ENCODE peak calls at places on chromosomes 11 and 22, in nine cellular contexts. M is CD4-positive, alpha-beta T cell; Y is right lobe of liver; G is foreskin keratinocyte; L is pancreas; K is lower lobe of right lung; P is left lung; X is heart right ventricle; C is PC-3. Q is an unnamed sample. For H3K27me3, the result is how much of the 10 kb centered on the place peaks cover.

GRCh38 chr22:23520875-23521441 is 59.1 kb downstream of the IGLL1 start:
- ATAC-seq in Y (peak), C (no peak), L (no peak), K (peak), X (peak), M (no peak), P (peak), G (no peak), Q (no peak)

GRCh38 chr11:44983786-44984185 is 33.1 kb upstream of the TP53I11 start:
- ATAC-seq in L (no peak), M (no peak), X (no peak), P (no peak), Y (no peak), G (no peak), K (no peak), C (no peak), Q (no peak)

GRCh38 chr11:12686246-12687060 is 12.2 kb downstream of the TEAD1 start:
- ATAC-seq in L (no peak), X (no peak), Y (no peak), K (no peak), P (no peak), C (no peak), M (no peak), G (no peak), Q (no peak)

GRCh38 chr11:34654491-34655334 is 33.8 kb downstream of the EHF start:
- ATAC-seq in K (peak), M (no peak), G (no peak), C (peak), X (peak), P (peak), L (peak), Y (peak), Q (peak)

GRCh38 chr11:120178441-120179070 is 32.3 kb upstream of the OAF start:
- ATAC-seq in C (no peak), G (no peak), X (no peak), K (no peak), M (no peak), P (no peak), Y (no peak), L (no peak), Q (no peak)

GRCh38 chr11:19080579-19080993 is 20.1 kb upstream of the MRGPRX2 start:
- ATAC-seq in M (no peak), L (peak), P (peak), K (peak), C (peak), G (peak), Y (no peak), X (peak), Q (no peak)

GRCh38 chr11:115665345-115665901 is 161.2 kb upstream of the CADM1 start:
- ATAC-seq in C (no peak), M (no peak), Y (no peak), K (no peak), X (peak), P (no peak), L (no peak), G (no peak), Q (no peak)

GRCh38 chr22:38935023-38935422 is 22.4 kb upstream of the APOBEC3A start:
- ATAC-seq in L (peak), M (no peak), G (no peak), K (peak), X (peak), C (peak), Y (peak), P (peak), Q (no peak)

GRCh38 chr22:47083379-47083986 is 321.0 kb downstream of the TBC1D22A start:
- ATAC-seq in K (no peak), X (no peak), L (no peak), G (no peak), Y (no peak), M (no peak), P (no peak), C (no peak), Q (no peak)

GRCh38 chr22:35150163-35151107 is 84.5 kb downstream of the ISX start:
- ATAC-seq in G (peak), Y (peak), C (peak), X (peak), K (peak), P (peak), M (no peak), L (no peak), Q (no peak)

GRCh38 chr11:119461250-119461963 is 38.4 kb upstream of the THY1 start:
- ATAC-seq in P (peak), M (no peak), G (no peak), C (peak), X (no peak), Y (no peak), L (no peak), K (no peak), Q (no peak)

GRCh38 chr11:60867871-60868681 is 734 bp downstream of the ZP1 start:
- ATAC-seq in X (no peak), P (no peak), C (no peak), K (no peak), G (no peak), L (no peak), Y (no peak), M (no peak), Q (no peak)

GRCh38 chr22:22720724-22721261 is 76.4 kb downstream of the GGTLC2 start:
- ATAC-seq in L (no peak), Y (peak), G (peak), P (peak), X (peak), M (peak), C (no peak), K (peak), Q (peak)

GRCh38 chr22:50184004-50184461 is 1.7 kb upstream of the TRABD start:
- ATAC-seq in P (peak), K (peak), G (no peak), C (no peak), L (peak), X (peak), M (no peak), Y (peak), Q (peak)

GRCh38 chr11:11157201-11157600 is 195.8 kb downstream of the CSNK2A3 start:
- ATAC-seq in K (peak), X (peak), G (no peak), C (peak), P (peak), L (no peak), Y (peak), M (peak), Q (no peak)

GRCh38 chr11:46279393-46280099 is 2.1 kb downstream of the CREB3L1 start:
- ATAC-seq in Y (peak), L (no peak), M (no peak), K (no peak), P (no peak), X (peak), G (no peak), C (peak), Q (peak)

GRCh38 chr11:46107780-46108179 is 13.5 kb downstream of the PHF21A start:
- ATAC-seq in P (no peak), G (no peak), L (no peak), Y (no peak), C (no peak), K (no peak), M (no peak), X (no peak), Q (no peak)

GRCh38 chr11:134905513-134905912 is 493.5 kb upstream of the B3GAT1 start:
- ATAC-seq in M (no peak), Y (no peak), C (no peak), G (no peak), P (no peak), K (no peak), L (no peak), X (peak), Q (no peak)

GRCh38 chr11:72927380-72927779 is 113.2 kb downstream of the ATG16L2 start:
- ATAC-seq in C (no peak), X (peak), G (no peak), L (no peak), M (no peak), P (no peak), K (no peak), Y (no peak), Q (no peak)

GRCh38 chr11:117217685-117218084 is 14.2 kb downstream of the PCSK7 start:
- ATAC-seq in C (no peak), X (no peak), Y (no peak), K (no peak), M (no peak), L (no peak), P (no peak), G (no peak), Q (no peak)

GRCh38 chr11:76444384-76445121 is at the start of gene EMSY:
- ATAC-seq in Y (peak), X (peak), K (peak), L (peak), G (peak), C (peak), P (peak), M (peak), Q (peak)

GRCh38 chr11:76448506-76448905 is 3.7 kb downstream of the EMSY start:
- ATAC-seq in Y (no peak), L (no peak), K (no peak), G (no peak), M (no peak), X (no peak), P (no peak), C (no peak), Q (no peak)

GRCh38 chr11:76443254-76443935 is 1.4 kb upstream of the EMSY start:
- ATAC-seq in C (no peak), G (no peak), L (no peak), P (no peak), X (no peak), M (no peak), Y (no peak), K (no peak), Q (no peak)

GRCh38 chr11:76444065-76444383 is 794 bp upstream of the EMSY start:
- ATAC-seq in G (no peak), Y (no peak), C (no peak), M (no peak), L (no peak), K (no peak), X (no peak), P (no peak), Q (no peak)

GRCh38 chr11:76445122-76446084 is 585 bp downstream of the EMSY start:
- ATAC-seq in G (peak), C (peak), K (peak), P (peak), L (peak), M (peak), Y (peak), X (peak), Q (peak)
- H3K27me3 ChIP-seq in G (under half), C (under half), K (under half), P (under half), L (under half), M (under half), Y (under half), X (under half), Q (under half)

GRCh38 chr11:82703796-82704195 is 29.9 kb downstream of the FAM181B start:
- ATAC-seq in K (no peak), L (no peak), P (no peak), Y (no peak), M (no peak), G (no peak), C (peak), X (no peak), Q (no peak)
- TF ChIP-seq CTCF in K (no peak), L (no peak), P (no peak), Y (no peak), M (no peak), G (no peak), C (no peak), X (no peak), Q (no peak)

DNA sequence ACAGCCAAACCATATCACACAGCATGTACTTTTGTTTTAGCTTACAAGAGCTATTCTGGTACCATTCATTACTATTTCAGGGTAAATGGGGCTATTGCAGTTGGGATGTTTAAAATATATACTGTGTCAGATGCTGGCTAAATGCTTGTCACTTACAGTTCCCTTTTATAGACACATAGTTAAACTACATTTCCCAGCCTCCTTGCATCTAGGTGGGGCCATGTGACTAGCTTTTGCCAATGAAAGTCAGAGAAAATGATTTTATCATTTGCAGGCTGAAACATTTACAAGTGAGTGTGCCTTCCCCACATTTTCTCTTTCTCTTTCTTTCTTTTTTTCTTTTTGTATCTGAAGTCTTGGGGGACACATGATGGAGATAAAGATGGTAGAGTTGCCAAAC is 7.8 kb upstream of the IFTAP start:
- ATAC-seq in L (no peak), M (peak), Y (no peak), P (no peak), G (no peak), X (no peak), K (no peak), C (no peak), Q (no peak)
- H3K27me3 ChIP-seq in L (under half), M (under half), Y (under half), P (under half), G (under half), X (under half), K (under half), C (under half), Q (under half)

GRCh38 chr11:130874955-130875531 is 41.2 kb downstream of the SNX19 start:
- ATAC-seq in K (no peak), Y (no peak), P (no peak), M (no peak), C (no peak), L (no peak), G (no peak), X (no peak), Q (no peak)
- TF ChIP-seq CTCF in K (no peak), Y (no peak), P (no peak), M (no peak), C (no peak), L (no peak), G (no peak), X (no peak), Q (no peak)

DNA sequence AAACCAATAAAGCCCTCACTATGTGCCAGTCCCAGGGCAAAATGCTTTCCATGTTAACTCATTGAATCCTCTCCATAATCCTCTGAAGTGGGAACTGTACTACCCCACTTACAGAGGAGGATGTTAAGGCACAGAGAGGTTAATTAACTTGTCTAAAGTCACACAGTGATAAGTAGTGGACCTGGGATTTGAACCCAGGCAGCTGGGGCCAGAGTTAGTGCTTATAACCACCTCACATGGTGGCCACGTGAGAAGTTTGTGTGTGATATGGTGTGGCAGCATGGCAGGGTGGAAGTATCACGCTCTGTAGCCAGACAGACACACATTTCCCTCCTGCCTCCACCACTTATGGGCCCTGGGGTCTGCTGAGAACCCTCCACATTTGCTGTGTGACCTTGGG is 16.5 kb downstream of the PARVG start:
- ATAC-seq in M (no peak), L (no peak), X (no peak), P (no peak), Y (no peak), G (no peak), K (no peak), C (no peak), Q (no peak)
- H3K27me3 ChIP-seq in M (under half), L (under half), X (under half), P (under half), Y (under half), G (under half), K (under half), C (under half), Q (half or more)

GRCh38 chr22:36790648-36791047 is 14.7 kb upstream of the IFT27 start:
- ATAC-seq in L (no peak), G (no peak), X (no peak), M (no peak), P (no peak), Y (no peak), C (no peak), K (no peak), Q (no peak)
- TF ChIP-seq CTCF in L (no peak), G (no peak), X (no peak), M (no peak), P (no peak), Y (no peak), C (no peak), K (no peak), Q (no peak)

GRCh38 chr11:2582958-2583604 is 116.7 kb downstream of the KCNQ1OT1 start:
- ATAC-seq in K (no peak), P (no peak), C (no peak), L (no peak), G (no peak), Y (no peak), M (no peak), X (no peak), Q (no peak)
- H3K27me3 ChIP-seq in K (under half), P (under half), C (under half), L (under half), G (under half), Y (under half), M (under half), X (under half), Q (under half)

DNA sequence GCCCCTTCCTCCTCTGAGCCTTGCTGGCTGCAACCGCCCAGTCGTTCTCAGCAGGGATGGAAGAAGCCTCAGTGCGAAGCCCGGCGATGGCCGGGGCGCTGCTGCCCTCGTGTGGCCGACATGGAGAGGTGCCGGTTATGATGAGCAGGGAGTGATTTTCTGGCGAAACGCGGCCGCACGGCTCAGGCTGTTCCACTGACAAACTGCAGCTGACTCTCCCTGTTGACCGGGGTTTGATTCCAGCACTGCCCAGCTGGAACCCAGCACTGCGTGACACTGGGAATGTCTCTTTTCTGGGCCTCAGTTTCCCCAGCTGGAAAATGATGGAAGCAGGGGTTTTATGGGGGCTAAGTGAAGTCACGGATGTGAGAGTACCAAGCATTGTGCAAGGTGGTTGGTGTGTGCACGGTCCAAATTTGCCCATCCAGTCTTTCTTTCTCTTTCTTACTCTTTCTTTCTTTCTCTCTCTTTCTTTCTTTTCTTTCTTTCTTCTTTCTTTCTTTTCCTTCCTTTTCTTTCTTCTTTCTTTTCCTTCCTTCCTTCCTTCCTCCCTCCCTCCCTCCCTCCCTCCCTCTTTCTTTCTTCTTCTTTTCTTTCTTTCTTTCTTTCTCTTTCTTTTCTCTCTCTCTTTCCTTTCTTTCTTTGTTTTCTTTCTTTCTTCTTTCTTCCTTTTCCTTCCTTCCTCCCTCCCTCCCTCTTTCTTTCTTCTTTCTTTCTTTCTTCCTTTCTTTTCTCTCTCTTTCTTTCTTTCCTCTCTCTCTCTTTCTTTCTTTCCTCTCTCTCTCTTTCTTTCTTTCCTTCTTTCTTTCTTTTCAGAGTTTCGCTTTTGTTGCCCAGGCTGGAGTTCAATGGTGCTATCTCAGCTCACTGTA is 25.8 kb upstream of the MPPED1 start:
- ATAC-seq in P (peak), Y (peak), K (peak), X (peak), L (peak), C (peak), G (peak), M (peak), Q (peak)
- TF ChIP-seq CTCF in P (peak), Y (peak), K (peak), X (peak), L (peak), C (peak), G (peak), M (peak), Q (peak)